ENCODE peak calls at places on chromosomes 5 and 9, in ten cellular contexts. Q, A, F, E, B, O, I, J, V and L are unnamed samples.
A peak's percentile ranks its signal among the peaks of the same experiment; 100 is the strongest.

GRCh38 chr5:41071975-41072374 is 833 bp upstream of the MROH2B start:
- DNase-seq in Q (peak; percentile 63), A (no peak), B (peak; percentile 40), O (peak; percentile 46), V (no peak), J (no peak), F (peak; percentile 59), I (peak; percentile 83), E (no peak), L (peak; percentile 91)

GRCh38 chr5:107542428-107542827 is 128.3 kb downstream of the EFNA5 start:
- DNase-seq in I (peak; percentile 64), A (peak; percentile 29), Q (peak; percentile 84), B (peak; percentile 90), E (no peak), J (peak; percentile 54), V (peak; percentile 61), F (peak; percentile 90), O (peak; percentile 76), L (peak; percentile 96)

GRCh38 chr9:108743901-108744371 is 111.8 kb downstream of the ACTL7B start:
- DNase-seq in O (peak; percentile 14), A (no peak), J (no peak), F (no peak), I (no peak), E (no peak), Q (no peak), V (peak; percentile 91), B (peak; percentile 59), L (no peak)

GRCh38 chr9:134062461-134063087 is 5.3 kb downstream of the BRD3 start:
- DNase-seq in O (no peak), I (no peak), E (peak; percentile 25), A (no peak), B (no peak), V (no peak), F (no peak), J (no peak), Q (no peak), L (no peak)

GRCh38 chr5:114237766-114238165 is 124.1 kb upstream of the KCNN2 start:
- DNase-seq in F (peak; percentile 98), V (no peak), Q (peak; percentile 93), I (peak; percentile 99), J (peak; percentile 7), A (no peak), E (no peak), O (peak; percentile 0), B (peak; percentile 41), L (peak; percentile 27)

GRCh38 chr5:78237911-78238310 is 56.6 kb downstream of the AP3B1 start:
- DNase-seq in A (no peak), O (no peak), Q (no peak), I (no peak), B (no peak), F (no peak), E (no peak), V (no peak), J (no peak), L (no peak)

GRCh38 chr5:157543825-157544622 is 31.6 kb downstream of the ADAM19 start:
- DNase-seq in A (no peak), B (no peak), V (no peak), J (no peak), O (peak; percentile 39), Q (peak; percentile 68), E (no peak), F (peak; percentile 77), I (peak; percentile 87), L (no peak)

GRCh38 chr5:67983251-67983941 is 232.2 kb upstream of the PIK3R1 start:
- DNase-seq in A (no peak), I (peak; percentile 72), J (peak; percentile 42), B (peak; percentile 79), V (no peak), Q (peak; percentile 88), F (peak; percentile 87), E (no peak), O (peak; percentile 84), L (peak; percentile 52)

GRCh38 chr9:95366731-95367325 is 49.3 kb upstream of the FANCC start:
- DNase-seq in A (no peak), Q (peak; percentile 47), J (no peak), E (no peak), I (no peak), O (no peak), F (no peak), V (no peak), B (no peak), L (no peak)

GRCh38 chr9:121494192-121494591 is 5.5 kb downstream of the GGTA1 start:
- DNase-seq in F (no peak), B (no peak), O (no peak), Q (no peak), V (no peak), A (no peak), E (no peak), I (no peak), J (no peak), L (no peak)

GRCh38 chr5:92885950-92886349 is 695.1 kb downstream of the NR2F1-AS1 start:
- DNase-seq in A (no peak), E (peak; percentile 69), V (peak; percentile 53), J (no peak), F (no peak), Q (no peak), I (no peak), B (no peak), O (no peak), L (no peak)

GRCh38 chr5:164688437-164688836 is 1183.0 kb downstream of the MAT2B start:
- DNase-seq in A (no peak), J (no peak), V (no peak), E (no peak), B (no peak), O (no peak), F (no peak), Q (no peak), I (no peak), L (no peak)

GRCh38 chr5:72543811-72544210 is 36.6 kb upstream of the ZNF366 start:
- DNase-seq in B (no peak), A (no peak), J (no peak), E (no peak), F (no peak), V (no peak), Q (no peak), O (no peak), I (no peak), L (no peak)

DNA sequence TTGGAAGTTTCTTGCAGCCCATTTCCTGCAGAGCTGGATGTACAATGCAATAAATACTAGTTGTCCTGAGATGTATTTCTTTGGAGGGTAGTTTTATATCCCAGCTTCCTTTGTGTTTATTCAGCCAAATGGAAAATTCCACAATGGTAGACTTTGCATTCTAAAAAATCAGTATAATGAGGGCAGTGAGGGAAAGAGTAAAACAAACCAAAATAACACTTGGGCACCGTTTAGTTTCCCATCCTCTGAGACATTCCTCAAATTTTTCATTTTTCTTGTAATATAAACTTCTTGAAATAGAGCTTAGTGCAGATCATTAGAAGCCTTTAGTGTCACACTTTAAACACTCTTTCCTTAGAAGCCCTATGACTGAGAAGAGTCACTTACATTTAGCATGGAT is 379.4 kb downstream of the EBF1 start:
- DNase-seq in A (no peak), O (no peak), E (no peak), V (no peak), J (no peak), F (no peak), I (no peak), Q (no peak), B (no peak), L (no peak)
- H2AFZ ChIP-seq in A (no peak overlapping the region), O (no peak overlapping the region), E (no peak overlapping the region), V (no peak overlapping the region), J (no peak overlapping the region), F (no peak overlapping the region), I (no peak overlapping the region), Q (no peak overlapping the region), B (no peak overlapping the region), L (no peak overlapping the region)

DNA sequence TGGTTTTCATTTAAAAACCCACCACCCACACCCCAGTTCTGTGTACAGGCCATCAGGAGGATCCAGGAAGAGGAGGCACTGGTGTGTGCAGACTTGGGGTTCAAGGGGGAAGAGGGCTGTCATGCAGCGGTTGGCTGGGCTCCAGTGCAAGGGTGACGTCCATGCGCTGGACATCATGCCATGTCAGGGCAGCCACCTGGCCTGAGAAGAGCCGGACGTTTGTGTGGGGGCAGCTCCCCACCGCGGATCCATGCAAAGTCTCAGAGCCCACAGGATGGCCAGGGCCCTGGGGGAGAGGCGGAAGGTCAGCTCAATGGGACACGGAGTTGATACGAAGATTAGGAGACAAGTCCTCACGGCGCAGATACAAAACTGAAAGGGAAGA is 11.1 kb downstream of the BRD9 start:
- DNase-seq in A (no peak), J (no peak), O (no peak), Q (no peak), I (no peak), B (no peak), V (no peak), F (no peak), E (no peak), L (no peak)
- H2AFZ ChIP-seq in A (no peak overlapping the region), J (no peak overlapping the region), O (no peak overlapping the region), Q (no peak overlapping the region), I (no peak overlapping the region), B (no peak overlapping the region), V (no peak overlapping the region), F (no peak overlapping the region), E (no peak overlapping the region), L (no peak overlapping the region)

DNA sequence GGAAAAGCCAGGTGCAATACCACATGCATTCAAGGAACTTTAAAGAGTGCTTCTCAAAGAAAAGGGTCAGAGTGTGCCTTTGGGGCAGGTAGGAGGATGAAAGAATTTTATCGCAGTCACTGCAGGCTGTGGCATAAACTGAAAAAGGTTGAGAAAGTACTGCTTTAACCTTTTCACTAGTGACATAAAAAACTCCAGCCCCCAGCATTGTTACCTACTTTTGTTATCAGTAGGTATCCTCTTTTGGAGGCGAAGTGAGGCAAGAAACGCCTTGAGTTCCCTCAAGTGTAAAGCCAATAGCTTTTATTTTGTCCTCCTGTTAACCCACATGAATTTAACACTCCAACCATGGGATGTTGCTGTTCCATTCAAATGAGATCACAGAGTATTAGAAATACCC is 64.7 kb upstream of the CHD1 start:
- DNase-seq in J (no peak), Q (no peak), O (no peak), A (no peak), V (no peak), E (no peak), F (no peak), B (no peak), I (no peak), L (no peak)
- H2AFZ ChIP-seq in J (no peak overlapping the region), Q (no peak overlapping the region), O (no peak overlapping the region), A (no peak overlapping the region), V (no peak overlapping the region), E (no peak overlapping the region), F (no peak overlapping the region), B (no peak overlapping the region), I (no peak overlapping the region), L (no peak overlapping the region)

GRCh38 chr9:68683433-68683832 is 21.6 kb upstream of the PIP5K1B start:
- DNase-seq in V (no peak), F (no peak), O (no peak), I (no peak), E (no peak), A (peak; percentile 43), J (no peak), Q (no peak), B (no peak), L (no peak)

GRCh38 chr9:68690088-68690487 is 15.0 kb upstream of the PIP5K1B start:
- DNase-seq in O (no peak), I (no peak), V (no peak), B (no peak), A (no peak), J (no peak), F (peak; percentile 28), E (no peak), Q (no peak), L (no peak)

GRCh38 chr9:68685770-68686169 is 19.3 kb upstream of the PIP5K1B start:
- DNase-seq in E (peak; percentile 58), Q (no peak), J (peak; percentile 37), A (peak; percentile 85), V (peak; percentile 53), F (no peak), O (peak; percentile 10), B (no peak), I (no peak), L (peak; percentile 51)

GRCh38 chr9:68685213-68685612 is 19.8 kb upstream of the PIP5K1B start:
- DNase-seq in O (no peak), I (no peak), B (no peak), Q (no peak), A (no peak), E (no peak), V (peak; percentile 82), F (no peak), J (no peak), L (no peak)
- H2AFZ ChIP-seq in O (no peak overlapping the region), I (no peak overlapping the region), B (no peak overlapping the region), Q (no peak overlapping the region), A (peak overlapping the region; percentile 53), E (no peak overlapping the region), V (no peak overlapping the region), F (no peak overlapping the region), J (peak overlapping the region; percentile 55), L (no peak overlapping the region)